ENCODE peak calls at places on chromosomes 4 and X, in ten cellular contexts. R is lower lobe of right lung, E is cardiac muscle cell, G is foreskin fibroblast, Y is WERI-Rb-1, N is fibroblast of the aortic adventitia, I is fibroblast of pulmonary artery, O is hepatocyte, C is AG04450, S is kidney. B is an unnamed sample.
A peak's percentile ranks its signal among the peaks of the same experiment; 100 is the strongest.

GRCh38 chrX:136868283-136869055 is 12.1 kb downstream of the RBMX start:
- DNase-seq in O (no peak), G (no peak), R (no peak), C (no peak), S (no peak), I (no peak), Y (no peak), N (no peak), E (no peak), B (no peak)

GRCh38 chr4:20615492-20616136 is 84.6 kb upstream of the PACRGL start:
- DNase-seq in S (no peak), C (no peak), R (no peak), Y (no peak), N (peak; percentile 38), O (no peak), I (peak; percentile 29), G (no peak), E (peak; percentile 15), B (peak; percentile 26)

GRCh38 chrX:107731831-107732502 is 43.6 kb downstream of the TSC22D3 start:
- DNase-seq in Y (no peak), N (peak; percentile 90), S (peak; percentile 96), R (peak; percentile 88), G (peak; percentile 71), C (no peak), I (peak; percentile 96), O (peak; percentile 93), E (peak; percentile 97), B (peak; percentile 49)

GRCh38 chr4:93617596-93617995 is 211.0 kb upstream of the ATOH1 start:
- DNase-seq in Y (no peak), R (no peak), N (no peak), E (no peak), S (no peak), O (no peak), C (no peak), G (no peak), I (peak; percentile 1), B (no peak)

GRCh38 chrX:69374569-69374968 is 129.6 kb upstream of the NALF2 start:
- DNase-seq in O (no peak), E (peak; percentile 8), Y (no peak), R (no peak), N (no peak), I (no peak), S (no peak), G (no peak), C (no peak), B (no peak)

GRCh38 chrX:14927391-14927790 is 54.2 kb downstream of the MOSPD2 start:
- DNase-seq in O (peak; percentile 7), S (no peak), Y (no peak), G (peak; percentile 30), E (no peak), I (no peak), C (no peak), R (no peak), N (peak; percentile 20), B (peak; percentile 33)

GRCh38 chr4:96295143-96295763 is 455.4 kb downstream of the PDHA2 start:
- DNase-seq in O (no peak), E (peak; percentile 16), G (no peak), R (no peak), C (no peak), N (no peak), S (no peak), I (no peak), Y (no peak), B (no peak)

GRCh38 chr4:80005863-80006262 is 67.2 kb downstream of the ANTXR2 start:
- DNase-seq in G (peak; percentile 47), Y (no peak), I (peak; percentile 29), E (no peak), S (no peak), R (no peak), O (no peak), N (peak; percentile 47), C (no peak), B (no peak)

GRCh38 chrX:51395474-51395806 is 62.8 kb downstream of the NUDT10 start:
- DNase-seq in C (no peak), G (no peak), I (no peak), E (no peak), N (no peak), Y (no peak), O (no peak), S (no peak), R (no peak), B (no peak)

GRCh38 chrX:51395807-51396728 is 63.4 kb downstream of the NUDT10 start:
- DNase-seq in R (peak; percentile 39), N (no peak), G (no peak), E (peak; percentile 13), S (peak; percentile 70), O (no peak), C (no peak), I (no peak), Y (no peak), B (no peak)
- H3K4me3 ChIP-seq in R (peak overlapping the region; percentile 43), N (peak overlapping the region; percentile 19), G (peak overlapping the region; percentile 28), E (peak overlapping the region; percentile 15), S (peak overlapping the region; percentile 61), O (no peak overlapping the region), C (peak overlapping the region; percentile 29), I (peak overlapping the region; percentile 17), Y (no peak overlapping the region), B (peak overlapping the region; percentile 26)

GRCh38 chr4:7874838-7875237 is 64.8 kb downstream of the AFAP1 start:
- DNase-seq in O (no peak), C (no peak), E (no peak), R (no peak), N (no peak), S (no peak), I (no peak), G (no peak), Y (no peak), B (no peak)

GRCh38 chr4:7873881-7874280 is 65.8 kb downstream of the AFAP1 start:
- DNase-seq in I (no peak), N (peak; percentile 47), O (no peak), S (no peak), Y (no peak), R (no peak), G (no peak), E (no peak), C (no peak), B (no peak)

GRCh38 chr4:7877131-7877530 is 62.5 kb downstream of the AFAP1 start:
- DNase-seq in N (no peak), G (no peak), R (no peak), O (no peak), C (no peak), I (no peak), Y (no peak), S (no peak), E (no peak), B (no peak)

GRCh38 chr4:7878323-7878722 is 61.3 kb downstream of the AFAP1 start:
- DNase-seq in G (no peak), N (no peak), Y (no peak), S (no peak), R (no peak), O (no peak), E (no peak), I (no peak), C (no peak), B (no peak)

GRCh38 chr4:7876096-7876993 is 63.3 kb downstream of the AFAP1 start:
- DNase-seq in S (no peak), N (peak; percentile 64), E (peak; percentile 63), Y (peak; percentile 53), R (no peak), G (no peak), O (no peak), I (peak; percentile 70), C (no peak), B (peak; percentile 66)
- TF ChIP-seq CTCF in S (no peak), N (peak; percentile 50), E (peak; percentile 54), Y (peak; percentile 52), R (no peak), G (peak; percentile 45), O (no peak), I (peak; percentile 56), C (peak; percentile 61), B (peak; percentile 62)

GRCh38 chrX:40083120-40083978 is 14.4 kb downstream of the BCOR start:
- DNase-seq in I (no peak), N (no peak), Y (peak; percentile 23), E (peak; percentile 29), O (peak; percentile 68), S (peak; percentile 79), G (no peak), C (no peak), R (peak; percentile 69), B (no peak)

GRCh38 chrX:40082447-40083119 is 15.2 kb downstream of the BCOR start:
- DNase-seq in Y (no peak), E (peak; percentile 17), C (no peak), S (peak; percentile 74), R (no peak), N (no peak), I (no peak), O (no peak), G (no peak), B (no peak)

GRCh38 chrX:40085086-40085551 is 12.6 kb downstream of the BCOR start:
- DNase-seq in O (peak; percentile 58), S (no peak), E (peak; percentile 86), N (peak; percentile 91), R (no peak), C (peak; percentile 54), G (peak; percentile 74), I (peak; percentile 89), Y (no peak), B (peak; percentile 88)

GRCh38 chrX:40084471-40084870 is 13.3 kb downstream of the BCOR start:
- DNase-seq in I (no peak), C (no peak), N (no peak), O (no peak), Y (no peak), G (no peak), R (no peak), S (peak; percentile 7), E (no peak), B (no peak)

DNA sequence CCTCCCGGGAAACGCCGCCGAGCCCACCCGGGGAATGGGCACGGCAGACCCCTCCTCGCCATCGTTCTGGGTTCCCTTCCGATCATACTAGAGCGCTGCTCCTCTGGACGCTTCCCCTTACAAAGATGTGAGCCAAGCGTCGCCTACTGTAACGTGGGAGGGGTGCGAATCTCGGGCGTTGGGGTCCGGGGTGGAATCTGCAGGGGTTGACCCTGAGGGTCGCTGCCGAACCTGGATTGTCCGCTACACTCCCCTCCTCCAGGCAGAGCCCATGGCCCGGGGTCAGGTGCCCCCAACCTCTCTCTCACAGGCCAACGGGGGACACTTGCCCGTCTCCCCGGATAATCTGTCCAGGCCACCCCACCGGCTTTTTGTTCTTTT is 13.8 kb downstream of the BCOR start:
- DNase-seq in E (no peak), Y (no peak), O (no peak), N (no peak), G (no peak), C (no peak), I (no peak), S (peak; percentile 56), R (no peak), B (no peak)
- H3K4me3 ChIP-seq in E (peak overlapping the region; percentile 26), Y (peak overlapping the region; percentile 23), O (peak overlapping the region; percentile 34), N (no peak overlapping the region), G (peak overlapping the region; percentile 42), C (peak overlapping the region; percentile 46), I (peak overlapping the region; percentile 38), S (peak overlapping the region; percentile 17), R (peak overlapping the region; percentile 49), B (no peak overlapping the region)

DNA sequence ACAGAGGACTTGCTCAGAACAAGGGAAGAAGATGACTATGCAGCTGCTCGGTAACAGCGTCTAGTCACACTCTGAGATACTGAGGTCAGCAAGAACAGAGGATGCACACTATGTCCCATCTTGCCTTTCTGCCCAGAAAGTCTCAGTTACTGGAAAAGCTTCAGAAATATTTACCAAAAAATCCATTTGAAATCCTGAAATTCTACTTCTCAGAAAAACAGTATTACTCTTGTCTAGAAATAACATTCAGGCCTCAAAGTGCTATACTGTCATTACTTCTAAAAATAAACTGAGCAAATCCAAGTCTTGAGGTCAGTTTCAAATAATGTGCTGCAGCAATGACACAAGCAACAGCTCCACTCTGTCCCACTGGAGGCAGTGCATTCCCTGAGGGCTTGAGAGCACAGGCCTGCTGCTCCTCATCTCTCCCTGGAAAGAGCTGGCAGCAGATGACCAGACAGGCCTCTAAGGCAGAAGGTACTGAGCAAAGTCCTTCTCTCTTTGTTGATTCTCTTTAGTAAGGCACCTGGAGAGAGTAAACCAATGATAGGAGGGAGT is 76.9 kb downstream of the CAMK2D start:
- DNase-seq in G (peak; percentile 67), O (peak; percentile 81), C (no peak), N (peak; percentile 56), I (peak; percentile 52), Y (peak; percentile 50), R (no peak), E (peak; percentile 42), S (peak; percentile 82), B (peak; percentile 75)
- TF ChIP-seq CTCF in G (peak; percentile 44), O (peak; percentile 34), C (peak; percentile 58), N (peak; percentile 53), I (peak; percentile 41), Y (peak; percentile 65), R (peak; percentile 33), E (peak; percentile 28), S (peak; percentile 18), B (peak; percentile 53)